ENCODE peak calls at places on chromosomes 13 and 19, in seven cellular contexts. C is stimulated activated CD4-positive, alpha-beta T cell treated with anti-CD3 and anti-CD28 coated beads, Interleukin-15, amount 100 ng/mL, for 1 hour; T is Panc1; E is stromal cell of bone marrow; P is CD8-positive, alpha-beta memory T cell; M is fibroblast of the conjunctiva; L is NCI-H2029. H is an unnamed sample.

GRCh38 chr13:112901951-112902651 is 66.9 kb upstream of the MCF2L start:
- DNase-seq in C (no peak), T (no peak), E (no peak), P (no peak), M (no peak), L (no peak), H (no peak)

GRCh38 chr13:41495044-41495443 is 37.7 kb downstream of the RGCC start:
- DNase-seq in C (no peak), T (no peak), E (no peak), P (no peak), M (no peak), L (no peak), H (no peak)

GRCh38 chr13:69618393-69618792 is 489.2 kb upstream of the ATXN8OS start:
- DNase-seq in C (no peak), T (no peak), E (no peak), P (no peak), M (no peak), L (no peak), H (no peak)

GRCh38 chr19:44907613-44908012 is 2.0 kb downstream of the APOE start:
- DNase-seq in C (no peak), T (no peak), E (no peak), P (no peak), M (no peak), L (no peak), H (no peak)

GRCh38 chr13:44546164-44546563 is 30.0 kb downstream of the TSC22D1 start:
- DNase-seq in C (no peak), T (no peak), E (no peak), P (no peak), M (no peak), L (no peak), H (no peak)

GRCh38 chr13:44312898-44313551 is 60.6 kb upstream of the SERP2 start:
- DNase-seq in C (no peak), T (peak; percentile 82), E (peak; percentile 85), P (no peak), M (peak; percentile 71), L (peak; percentile 43), H (no peak)

GRCh38 chr13:30479154-30479553 is 13.4 kb upstream of the HMGB1 start:
- DNase-seq in C (no peak), T (no peak), E (no peak), P (no peak), M (no peak), L (no peak), H (no peak)

GRCh38 chr19:19098703-19099632 is 35.2 kb downstream of the SLC25A42 start:
- DNase-seq in C (no peak), T (no peak), E (no peak), P (no peak), M (no peak), L (no peak), H (no peak)

GRCh38 chr13:114130708-114131580 is 1.5 kb downstream of the RASA3 start:
- DNase-seq in C (no peak), T (no peak), E (peak; percentile 70), P (peak; percentile 77), M (no peak), L (peak; percentile 51), H (peak; percentile 44)

GRCh38 chr19:46927893-46928292 is 67.1 kb downstream of the ARHGAP35 start:
- DNase-seq in C (no peak), T (no peak), E (no peak), P (no peak), M (no peak), L (no peak), H (no peak)